ENCODE peak calls at places on chromosomes 13 and 19, in four cellular contexts. E is SK-N-SH, P is H1, B is K562. W is an unnamed sample.

GRCh38 chr13:23378009-23378632 is 55.4 kb downstream of the SACS start:
- DNase-seq in E (no peak), B (no peak), P (no peak), W (no peak)

GRCh38 chr13:78032132-78032531 is 113.5 kb upstream of the EDNRB start:
- DNase-seq in B (no peak), E (no peak), P (no peak), W (no peak)

GRCh38 chr13:107295391-107296157 is 727.6 kb upstream of the ARGLU1 start:
- DNase-seq in E (no peak), P (no peak), B (no peak), W (no peak)

GRCh38 chr13:24036115-24036514 is 124.4 kb upstream of the SPATA13 start:
- DNase-seq in E (peak), P (no peak), B (no peak), W (no peak)

GRCh38 chr13:36341718-36342117 is 4.5 kb downstream of the SPART start:
- DNase-seq in E (no peak), B (no peak), P (no peak), W (no peak)

GRCh38 chr19:45913874-45914830 is at the start of gene NANOS2:
- DNase-seq in E (no peak), B (peak), P (peak), W (no peak)

GRCh38 chr19:33040994-33041827 is 23.5 kb downstream of the RHPN2 start:
- DNase-seq in E (no peak), P (no peak), B (no peak), W (peak)

GRCh38 chr13:49113526-49114286 is 106.4 kb upstream of the MLNR start:
- DNase-seq in B (no peak), P (no peak), E (no peak), W (no peak)

GRCh38 chr19:29293736-29294342 is 80.9 kb upstream of the UQCRFS1 start:
- DNase-seq in B (no peak), P (no peak), E (no peak), W (no peak)

DNA sequence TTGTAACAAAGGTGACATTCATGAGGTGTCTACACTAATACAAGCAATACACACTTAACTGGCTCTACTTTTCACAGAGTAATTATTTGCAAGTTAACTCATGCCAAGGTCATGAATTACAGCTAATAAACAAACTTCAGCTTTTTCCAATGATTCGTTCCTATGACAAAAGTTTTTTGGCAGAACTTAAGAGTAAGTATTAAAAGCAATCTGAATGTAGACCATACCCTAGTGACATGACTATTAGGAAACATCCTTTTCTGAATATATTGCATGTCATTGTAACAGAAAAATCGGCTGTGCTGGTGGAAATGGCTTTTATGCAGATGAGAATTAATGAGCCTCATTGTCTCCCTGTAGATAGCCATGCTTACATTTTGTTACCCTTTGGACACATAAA is 72.0 kb downstream of the LHFPL6 start:
- DNase-seq in B (no peak), E (no peak), P (no peak), W (no peak)
- TF ChIP-seq JUND in B (no peak), E (no peak), P (no peak), W (no peak)

GRCh38 chr19:6239401-6239844 is 40.4 kb downstream of the MLLT1 start:
- DNase-seq in E (peak), B (peak), P (no peak), W (no peak)

GRCh38 chr19:6239871-6240676 is 39.7 kb downstream of the MLLT1 start:
- DNase-seq in B (peak), E (peak), P (no peak), W (no peak)

GRCh38 chr19:6242677-6243076 is 37.1 kb downstream of the MLLT1 start:
- DNase-seq in P (no peak), B (no peak), E (no peak), W (no peak)

GRCh38 chr19:6241056-6241455 is 38.7 kb downstream of the MLLT1 start:
- DNase-seq in P (no peak), B (no peak), E (peak), W (no peak)

GRCh38 chr19:6241680-6242079 is 38.1 kb downstream of the MLLT1 start:
- DNase-seq in P (no peak), B (no peak), E (peak), W (no peak)
- TF ChIP-seq JUND in P (no peak), B (no peak), E (no peak), W (no peak)

GRCh38 chr13:20718958-20719566 is 15.6 kb downstream of the IL17D start:
- DNase-seq in P (no peak), E (no peak), B (no peak), W (no peak)

GRCh38 chr13:20719783-20720182 is 16.3 kb downstream of the IL17D start:
- DNase-seq in P (no peak), E (no peak), B (no peak), W (no peak)

GRCh38 chr13:20721058-20721453 is 17.6 kb downstream of the IL17D start:
- DNase-seq in E (no peak), P (no peak), B (no peak), W (no peak)

GRCh38 chr13:20721454-20722357 is 18.2 kb downstream of the IL17D start:
- DNase-seq in B (peak), E (peak), P (no peak), W (no peak)

DNA sequence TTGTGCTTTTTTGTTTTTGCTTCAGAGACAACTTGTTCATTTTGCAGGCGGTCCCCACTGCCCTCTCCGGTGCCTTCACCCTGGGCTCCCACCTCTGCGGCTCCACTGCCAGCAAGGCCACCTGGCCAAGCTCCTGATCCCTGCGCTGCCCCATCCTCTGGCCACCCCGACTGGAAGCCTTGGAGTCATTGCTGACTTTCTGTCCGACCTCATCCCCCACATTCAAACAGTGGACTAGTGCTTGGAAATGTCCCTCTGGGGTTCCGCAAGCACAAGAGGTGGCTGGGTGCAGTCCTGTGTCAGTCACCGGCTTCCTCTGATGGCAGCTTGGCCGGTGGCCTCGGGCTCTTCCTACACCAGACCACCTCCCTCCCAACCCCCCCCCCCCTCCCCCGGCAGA is 17.0 kb downstream of the IL17D start:
- DNase-seq in B (no peak), P (no peak), E (no peak), W (no peak)
- TF ChIP-seq JUND in B (no peak), P (no peak), E (no peak), W (no peak)

GRCh38 chr13:42571895-42572294 is 2.1 kb upstream of the TNFSF11 start:
- DNase-seq in P (no peak), B (no peak), E (no peak), W (no peak)

GRCh38 chr13:42575938-42576337 is 2.0 kb downstream of the TNFSF11 start:
- DNase-seq in E (no peak), P (no peak), B (no peak), W (peak)

GRCh38 chr13:42577538-42577937 is 3.6 kb downstream of the TNFSF11 start:
- DNase-seq in P (no peak), B (no peak), E (no peak), W (no peak)

GRCh38 chr13:42574011-42574410 is at the start of gene TNFSF11:
- DNase-seq in E (peak), B (no peak), P (no peak), W (no peak)

DNA sequence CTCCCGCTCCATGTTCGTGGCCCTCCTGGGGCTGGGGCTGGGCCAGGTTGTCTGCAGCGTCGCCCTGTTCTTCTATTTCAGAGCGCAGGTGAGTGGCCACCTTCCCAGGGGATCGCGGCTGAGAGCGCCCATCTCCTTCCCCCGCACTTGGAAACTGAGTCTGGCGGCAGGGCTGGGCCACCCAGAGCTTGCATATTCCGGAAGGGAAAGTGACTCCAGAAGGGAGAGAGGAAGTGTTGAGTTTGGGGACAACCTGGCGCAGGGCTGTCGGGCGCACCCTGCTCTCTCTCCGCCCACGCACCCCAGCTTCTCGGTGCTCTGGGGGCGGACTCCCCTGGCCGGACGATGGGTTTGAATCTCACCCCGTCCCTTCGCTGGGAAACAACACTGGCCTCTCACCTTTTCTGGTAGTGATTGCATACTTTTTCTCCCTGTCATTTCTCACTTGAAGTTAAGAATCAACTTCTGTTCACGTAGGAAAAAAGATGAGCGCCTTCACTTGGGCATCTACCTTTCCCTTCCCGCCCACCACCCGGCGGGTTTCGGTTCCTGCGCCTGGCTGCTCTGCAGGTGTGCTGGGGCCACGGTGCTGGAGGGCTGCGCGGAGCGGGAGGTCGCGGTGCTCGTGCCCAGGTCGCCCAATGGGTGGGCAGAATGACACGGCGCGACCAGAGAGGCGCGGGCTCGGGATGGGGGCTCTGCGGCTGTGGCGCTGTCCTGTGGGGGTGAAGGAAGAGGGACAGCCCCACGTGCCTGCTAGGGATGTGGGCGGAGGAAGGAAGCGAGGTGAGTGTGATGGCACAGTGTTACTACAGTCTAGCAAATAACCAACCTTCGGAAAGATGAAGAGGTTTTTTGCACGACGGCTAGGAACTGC is 721 bp downstream of the TNFSF11 start:
- DNase-seq in B (no peak), P (no peak), E (peak), W (no peak)
- TF ChIP-seq JUND in B (no peak), P (no peak), E (no peak), W (no peak)

DNA sequence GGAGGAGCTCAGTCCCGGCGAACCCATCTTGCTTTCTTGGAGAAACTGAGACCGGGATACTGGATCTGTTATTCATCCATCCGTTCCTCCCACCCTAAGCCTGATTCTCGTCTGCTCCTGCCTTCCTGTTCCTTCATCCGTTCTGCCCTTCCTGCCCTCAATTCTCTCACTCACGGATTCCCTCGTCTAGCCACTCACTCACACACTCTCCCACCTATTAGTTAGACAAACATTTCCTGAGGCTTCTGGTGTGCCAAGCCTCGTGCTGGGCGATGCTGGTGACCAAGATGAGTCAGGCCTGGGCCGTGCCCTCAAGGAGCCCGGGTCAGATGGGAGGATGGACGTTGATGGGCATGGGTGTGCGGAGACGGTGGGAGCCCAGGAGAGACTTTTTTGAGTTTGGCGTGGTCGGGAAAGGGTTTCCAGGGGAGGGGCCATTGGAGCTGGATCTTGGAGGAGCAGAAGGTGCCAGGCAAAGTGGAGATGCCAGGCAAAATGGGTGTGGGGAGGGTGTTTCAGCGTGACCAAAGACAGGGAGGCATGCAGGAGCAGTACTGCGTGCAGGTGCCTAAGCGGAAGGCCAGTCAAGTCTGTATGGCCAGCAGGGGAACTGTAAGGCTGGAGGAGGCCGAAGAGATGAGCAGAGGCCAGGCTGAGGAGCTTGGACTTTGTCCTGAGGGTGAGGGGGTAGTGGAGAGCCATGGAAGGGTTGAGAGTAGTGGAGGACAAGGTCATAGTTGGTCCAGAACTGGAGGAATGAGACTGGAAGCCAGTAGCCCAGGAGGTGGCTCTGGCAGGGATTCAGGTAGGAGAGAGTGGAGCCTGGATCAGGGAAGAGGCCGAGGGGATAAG is 7.4 kb upstream of the CNFN start:
- DNase-seq in B (peak), P (no peak), E (no peak), W (no peak)
- TF ChIP-seq JUND in B (no peak), P (no peak), E (no peak), W (no peak)

GRCh38 chr13:51262501-51263211 is 40.5 kb downstream of the FAM124A start:
- DNase-seq in B (no peak), E (no peak), P (no peak), W (no peak)
- TF ChIP-seq JUND in B (no peak), E (no peak), P (no peak), W (no peak)

GRCh38 chr19:52662631-52663030 is 24.5 kb upstream of the ZNF83 start:
- DNase-seq in P (no peak), E (no peak), B (no peak), W (no peak)
- TF ChIP-seq JUND in P (no peak), E (no peak), B (no peak), W (no peak)